ENCODE peak calls at places on chromosomes 6 and 20, in eight cellular contexts. F is vagina, T is sigmoid colon, U is HCT116, M is transverse colon, Z is breast epithelium, P is suprapubic skin, E is GM23338. V is an unnamed sample.

GRCh38 chr6:52953911-52954839 is 40.9 kb downstream of the GSTA4 start:
- DNase-seq in F (no peak), T (no peak), U (no peak), M (no peak), Z (no peak), P (no peak), E (no peak), V (no peak)

GRCh38 chr6:18471232-18471964 is 84.2 kb downstream of the RNF144B start:
- DNase-seq in F (no peak), T (no peak), U (no peak), M (no peak), Z (no peak), P (no peak), E (no peak), V (no peak)

GRCh38 chr6:39191236-39191930 is 37.9 kb downstream of the KCNK5 start:
- DNase-seq in F (no peak), T (no peak), U (no peak), M (peak; percentile 47), Z (no peak), P (no peak), E (no peak), V (no peak)

GRCh38 chr20:34705008-34705382 is 851 bp downstream of the TP53INP2 start:
- DNase-seq in F (no peak), T (no peak), U (no peak), M (no peak), Z (no peak), P (no peak), E (no peak), V (no peak)

GRCh38 chr6:51753635-51754034 is 333.8 kb downstream of the PKHD1 start:
- DNase-seq in F (no peak), T (no peak), U (no peak), M (peak; percentile 8), Z (no peak), P (no peak), E (peak; percentile 73), V (no peak)

GRCh38 chr6:117555262-117555849 is 47.0 kb downstream of the GOPC start:
- DNase-seq in F (no peak), T (no peak), U (no peak), M (no peak), Z (no peak), P (no peak), E (no peak), V (no peak)

GRCh38 chr6:113558966-113559365 is 298.2 kb upstream of the MARCKS start:
- DNase-seq in F (no peak), T (no peak), U (no peak), M (no peak), Z (no peak), P (no peak), E (no peak), V (no peak)

GRCh38 chr20:53708129-53708968 is 114.7 kb upstream of the ZNF217 start:
- DNase-seq in F (no peak), T (no peak), U (no peak), M (no peak), Z (no peak), P (no peak), E (no peak), V (no peak)

GRCh38 chr20:652611-653109 is 340 bp downstream of the SRXN1 start:
- DNase-seq in F (no peak), T (peak; percentile 74), U (no peak), M (peak; percentile 22), Z (no peak), P (no peak), E (no peak), V (no peak)

GRCh38 chr6:157510329-157511188 is 129.6 kb downstream of the ZDHHC14 start:
- DNase-seq in F (no peak), T (no peak), U (no peak), M (no peak), Z (no peak), P (no peak), E (peak; percentile 32), V (no peak)

GRCh38 chr20:24194133-24194532 is 205.6 kb upstream of the GGTLC1 start:
- DNase-seq in F (no peak), T (no peak), U (no peak), M (no peak), Z (no peak), P (no peak), E (no peak), V (no peak)

GRCh38 chr6:134289204-134289575 is 28.7 kb downstream of the SGK1 start:
- DNase-seq in F (no peak), T (no peak), U (no peak), M (no peak), Z (no peak), P (no peak), E (no peak), V (no peak)

GRCh38 chr6:96878101-96878500 is 19.6 kb downstream of the NDUFAF4 start:
- DNase-seq in F (no peak), T (no peak), U (no peak), M (no peak), Z (no peak), P (no peak), E (no peak), V (no peak)

GRCh38 chr6:113065606-113066005 is 718.5 kb downstream of the RFPL4B start:
- DNase-seq in F (no peak), T (no peak), U (no peak), M (no peak), Z (no peak), P (no peak), E (peak; percentile 12), V (no peak)

GRCh38 chr20:19920388-19921138 is 96.6 kb upstream of the NAA20 start:
- DNase-seq in F (no peak), T (no peak), U (no peak), M (no peak), Z (no peak), P (no peak), E (no peak), V (no peak)

DNA sequence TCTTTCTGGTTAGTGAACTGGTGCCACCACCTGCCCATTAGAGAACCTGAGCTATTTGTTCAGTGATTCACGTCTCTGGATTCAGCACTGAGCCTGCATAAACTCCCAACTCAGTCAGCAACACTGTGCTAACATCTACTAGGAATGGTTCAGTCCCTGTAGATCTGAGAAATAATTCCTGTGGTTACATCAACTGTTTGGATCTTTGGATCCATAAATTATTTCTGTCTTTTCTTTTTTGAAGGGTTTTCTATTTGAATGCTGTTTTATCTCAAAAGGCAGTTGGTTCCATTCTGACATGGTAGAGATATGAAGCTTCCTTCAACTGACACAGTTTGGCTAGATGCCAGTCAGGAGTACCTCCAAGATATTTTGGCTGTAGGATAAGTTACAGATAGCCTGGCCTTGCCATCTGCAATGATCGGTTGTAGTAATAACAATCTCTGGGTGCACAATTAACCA is 125.9 kb downstream of the TRMT11 start:
- DNase-seq in F (no peak), T (no peak), U (no peak), M (no peak), Z (no peak), P (no peak), E (no peak), V (no peak)
- TF ChIP-seq POLR2AphosphoS5 in F (no peak), T (no peak), U (no peak), M (no peak), Z (no peak), P (no peak), E (no peak), V (no peak)

GRCh38 chr20:61114776-61115175 is 137.3 kb upstream of the CDH4 start:
- DNase-seq in F (no peak), T (no peak), U (no peak), M (no peak), Z (no peak), P (no peak), E (no peak), V (no peak)

GRCh38 chr20:61119263-61119662 is 132.8 kb upstream of the CDH4 start:
- DNase-seq in F (no peak), T (no peak), U (no peak), M (no peak), Z (no peak), P (no peak), E (no peak), V (no peak)

GRCh38 chr20:61115627-61116026 is 136.4 kb upstream of the CDH4 start:
- DNase-seq in F (no peak), T (no peak), U (no peak), M (no peak), Z (no peak), P (no peak), E (no peak), V (no peak)

GRCh38 chr20:61118429-61119224 is 133.4 kb upstream of the CDH4 start:
- DNase-seq in F (no peak), T (no peak), U (no peak), M (no peak), Z (no peak), P (no peak), E (no peak), V (no peak)

DNA sequence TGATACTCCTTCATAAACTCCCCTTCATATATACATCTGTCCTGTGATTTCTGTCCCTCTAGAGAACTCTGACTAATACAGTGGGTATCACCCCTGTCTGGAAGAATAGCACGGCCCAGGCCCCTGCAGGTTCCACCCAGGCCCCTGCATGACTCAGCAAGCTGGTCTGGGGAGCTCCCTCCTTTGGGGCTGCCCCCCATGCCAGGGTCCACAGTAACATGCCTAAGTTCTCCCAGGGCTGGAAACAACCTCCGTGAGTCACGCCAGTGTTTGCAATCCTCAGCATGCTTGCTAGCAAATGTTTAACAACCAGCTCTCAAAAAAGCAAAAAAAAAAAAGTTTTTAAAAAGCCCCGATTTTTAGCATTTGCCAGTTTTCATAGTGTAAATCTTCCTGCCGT is 134.3 kb upstream of the CDH4 start:
- DNase-seq in F (no peak), T (no peak), U (no peak), M (no peak), Z (no peak), P (no peak), E (no peak), V (no peak)
- H3K4me1 ChIP-seq in F (no peaks in the 10 kb centered on the region), T (no peaks in the 10 kb centered on the region), U (no peaks in the 10 kb centered on the region), M (no peaks in the 10 kb centered on the region), Z (no peaks in the 10 kb centered on the region), P (no peaks in the 10 kb centered on the region), E (no peaks in the 10 kb centered on the region), V (no peaks in the 10 kb centered on the region)

GRCh38 chr6:89828988-89829590 is 591 bp upstream of the CASP8AP2 start:
- DNase-seq in F (no peak), T (peak; percentile 65), U (no peak), M (peak; percentile 22), Z (no peak), P (no peak), E (peak; percentile 49), V (no peak)
- H3K4me3 ChIP-seq in F (peak overlapping the region; percentile 97), T (peak overlapping the region; percentile 89), U (peak overlapping the region; percentile 84), M (peak overlapping the region; percentile 86), Z (peak overlapping the region; percentile 88), P (peak overlapping the region; percentile 99), E (peak overlapping the region; percentile 77), V (peak overlapping the region; percentile 65)

GRCh38 chr6:28008053-28008452 is 51.0 kb downstream of the OR2B6 start:
- DNase-seq in F (no peak), T (no peak), U (no peak), M (no peak), Z (no peak), P (no peak), E (no peak), V (no peak)

GRCh38 chr6:28005975-28006374 is 48.9 kb downstream of the OR2B6 start:
- DNase-seq in F (no peak), T (no peak), U (no peak), M (no peak), Z (no peak), P (no peak), E (peak; percentile 70), V (no peak)

GRCh38 chr6:28005124-28005662 is 48.2 kb downstream of the OR2B6 start:
- DNase-seq in F (no peak), T (no peak), U (no peak), M (no peak), Z (no peak), P (no peak), E (peak; percentile 17), V (no peak)

GRCh38 chr6:28011716-28012115 is 54.7 kb downstream of the OR2B6 start:
- DNase-seq in F (no peak), T (no peak), U (no peak), M (no peak), Z (no peak), P (no peak), E (no peak), V (no peak)

GRCh38 chr6:28010526-28010925 is 53.5 kb downstream of the OR2B6 start:
- DNase-seq in F (no peak), T (no peak), U (no peak), M (no peak), Z (no peak), P (no peak), E (no peak), V (no peak)
- TF ChIP-seq POLR2AphosphoS5 in F (no peak), T (no peak), U (no peak), M (no peak), Z (no peak), P (no peak), E (no peak), V (no peak)

V was measured in prostate gland.